ENCODE peak calls at places on chromosome 9, in five cellular contexts. Q is K562, I is IMR-90, R is SK-N-SH, A is GM12878. O is an unnamed sample.

GRCh38 chr9:134357631-134358025 is 31.4 kb downstream of the RXRA start:
- DNase-seq in A (no peak), R (no peak), I (no peak), Q (no peak), O (no peak)

GRCh38 chr9:124202447-124202971 is 55.2 kb upstream of the NEK6 start:
- DNase-seq in I (peak; percentile 16), Q (peak; percentile 88), A (peak; percentile 98), R (no peak), O (no peak)

GRCh38 chr9:106916491-106917235 is 53.7 kb downstream of the ZNF462 start:
- DNase-seq in Q (no peak), I (peak; percentile 92), A (no peak), R (no peak), O (peak; percentile 23)

GRCh38 chr9:112245126-112245525 is 70.0 kb upstream of the SUSD1 start:
- DNase-seq in R (no peak), Q (no peak), A (no peak), I (no peak), O (no peak)

GRCh38 chr9:68416891-68417570 is 60.6 kb downstream of the PGM5 start:
- DNase-seq in Q (peak; percentile 6), R (no peak), I (no peak), A (no peak), O (no peak)

GRCh38 chr9:72982161-72982799 is 29.4 kb upstream of the ALDH1A1 start:
- DNase-seq in I (no peak), R (no peak), Q (no peak), A (no peak), O (no peak)

GRCh38 chr9:105921057-105921721 is 226.8 kb downstream of the TMEM38B start:
- DNase-seq in A (no peak), I (no peak), Q (no peak), R (no peak), O (no peak)

GRCh38 chr9:1513105-1513504 is 462.9 kb downstream of the DMRT2 start:
- DNase-seq in Q (no peak), I (no peak), A (no peak), R (no peak), O (no peak)

GRCh38 chr9:19114680-19115270 is 12.1 kb upstream of the HAUS6 start:
- DNase-seq in A (no peak), Q (no peak), I (peak; percentile 68), R (no peak), O (no peak)

GRCh38 chr9:9498147-9498546 is 1114.7 kb downstream of the PTPRD start:
- DNase-seq in Q (no peak), I (no peak), R (no peak), A (no peak), O (no peak)

GRCh38 chr9:35748858-35749514 is at the start of the genes GBA2 and RGP1:
- DNase-seq in Q (peak; percentile 88), A (no peak), I (peak; percentile 43), R (peak; percentile 94), O (peak; percentile 77)

GRCh38 chr9:99699386-99699785 is 122.3 kb upstream of the NR4A3 start:
- DNase-seq in R (no peak), A (no peak), Q (no peak), I (no peak), O (no peak)

GRCh38 chr9:78267889-78268288 is 29.0 kb upstream of the PSAT1 start:
- DNase-seq in A (no peak), I (no peak), Q (no peak), R (no peak), O (no peak)

GRCh38 chr9:114163517-114163924 is 8.2 kb downstream of the COL27A1 start:
- DNase-seq in R (peak; percentile 70), I (peak; percentile 60), Q (no peak), A (no peak), O (peak; percentile 45)

GRCh38 chr9:130104413-130105193 is 50.9 kb downstream of the GPR107 start:
- DNase-seq in A (no peak), I (no peak), Q (no peak), R (no peak), O (no peak)

GRCh38 chr9:124412228-124412575 is 3.0 kb downstream of the PSMB7 start:
- DNase-seq in Q (no peak), A (no peak), I (no peak), R (no peak), O (no peak)

GRCh38 chr9:135137398-135137832 is 49.9 kb downstream of the OLFM1 start:
- DNase-seq in I (no peak), Q (peak; percentile 17), A (no peak), R (peak; percentile 58), O (no peak)

GRCh38 chr9:111533099-111533785 is 8.3 kb downstream of the ZNF483 start:
- DNase-seq in R (no peak), A (no peak), I (peak; percentile 40), Q (no peak), O (no peak)

GRCh38 chr9:12554636-12555035 is 138.5 kb upstream of the TYRP1 start:
- DNase-seq in I (peak; percentile 1), Q (no peak), R (peak; percentile 6), A (no peak), O (peak; percentile 5)

GRCh38 chr9:112044183-112044582 is 130.9 kb downstream of the SUSD1 start:
- DNase-seq in R (no peak), Q (no peak), I (peak; percentile 58), A (no peak), O (no peak)

GRCh38 chr9:89935115-89935514 is 330.3 kb downstream of the GADD45G start:
- DNase-seq in A (no peak), R (no peak), I (no peak), Q (no peak), O (no peak)
- TF ChIP-seq MXI1 in A (no peak), R (no peak), I (no peak), Q (no peak), O (no peak)

DNA sequence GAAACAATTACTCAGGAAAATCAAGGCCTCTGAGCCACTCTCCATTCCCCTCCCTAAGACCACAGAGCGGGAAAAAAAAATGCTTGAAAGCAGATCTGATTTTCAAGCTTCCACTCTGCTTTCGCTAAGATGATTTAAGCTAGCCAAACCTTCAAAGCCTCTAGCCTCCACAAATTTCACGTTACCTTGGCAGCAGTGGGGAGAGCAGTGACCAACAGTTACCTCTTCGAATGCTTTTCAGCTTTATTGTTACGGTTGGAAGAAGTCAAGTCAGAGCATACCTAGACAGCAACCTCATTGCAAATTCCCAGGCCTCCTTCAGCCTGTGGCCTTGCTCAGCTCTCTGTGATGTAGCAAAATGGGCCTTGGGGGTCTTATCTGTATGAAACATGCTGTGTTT is 89.6 kb downstream of the FRMD3 start:
- DNase-seq in I (no peak), A (no peak), R (no peak), Q (no peak), O (no peak)
- TF ChIP-seq MXI1 in I (no peak), A (no peak), R (no peak), Q (no peak), O (no peak)

DNA sequence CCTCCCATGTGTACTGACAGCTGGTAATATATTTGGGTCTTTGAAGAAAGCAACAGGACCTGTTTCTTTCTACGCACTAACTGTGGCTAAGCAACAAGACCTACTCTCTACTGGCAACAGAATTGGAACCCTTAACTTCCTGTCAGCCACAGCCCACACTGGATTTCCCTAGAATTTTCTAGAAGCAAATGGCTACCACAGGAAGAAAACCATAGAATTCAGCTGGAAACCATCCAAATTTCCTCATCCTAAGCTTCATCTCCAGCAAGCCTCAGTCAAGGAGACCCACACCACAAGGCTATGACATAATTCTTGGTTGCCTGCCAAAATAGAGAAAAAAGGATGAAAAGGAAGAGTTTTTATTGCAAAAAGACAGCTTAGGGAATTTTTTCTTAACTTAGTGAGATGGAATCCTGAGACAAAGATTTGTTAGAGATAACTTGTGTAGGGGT is 171.8 kb upstream of the TNC start:
- DNase-seq in Q (no peak), R (no peak), A (no peak), I (peak; percentile 83), O (no peak)
- TF ChIP-seq MXI1 in Q (no peak), R (no peak), A (no peak), I (no peak), O (no peak)

GRCh38 chr9:23824241-23825142 is 1.5 kb downstream of the ELAVL2 start:
- DNase-seq in A (no peak), I (no peak), Q (no peak), R (peak; percentile 52), O (no peak)

GRCh38 chr9:23825700-23826099 is 340 bp downstream of the ELAVL2 start:
- DNase-seq in I (no peak), Q (no peak), R (peak; percentile 10), A (no peak), O (no peak)

GRCh38 chr9:23825143-23825531 is 903 bp downstream of the ELAVL2 start:
- DNase-seq in Q (no peak), R (peak; percentile 67), A (no peak), I (no peak), O (no peak)

GRCh38 chr9:23822331-23823169 is 3.5 kb downstream of the ELAVL2 start:
- DNase-seq in R (peak; percentile 17), I (no peak), A (no peak), Q (no peak), O (no peak)

DNA sequence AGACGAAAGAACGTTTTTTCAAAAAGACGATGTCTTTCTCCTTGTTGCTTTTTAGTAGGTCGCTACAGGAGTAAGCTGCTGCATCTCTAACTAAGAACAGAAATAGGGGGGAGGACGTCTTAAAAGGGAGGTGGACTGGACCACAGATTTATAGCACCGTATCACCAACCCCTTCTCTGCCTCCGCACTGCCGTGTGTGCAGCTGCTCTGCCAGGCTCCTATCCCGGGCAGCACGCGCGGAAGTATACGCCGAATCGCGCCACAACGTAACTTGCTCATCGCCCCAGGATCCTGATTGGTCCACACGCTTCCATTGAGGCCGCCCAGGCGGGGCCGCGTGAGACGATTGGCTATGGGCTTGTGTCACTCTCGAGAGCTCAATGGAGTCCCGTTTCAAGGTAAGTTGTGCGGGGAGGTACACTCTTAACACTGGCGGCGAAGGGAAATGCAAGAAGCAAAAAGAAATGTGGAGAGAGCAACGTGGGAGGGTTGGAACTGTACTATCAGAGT is at the start of gene ELAVL2:
- DNase-seq in Q (no peak), I (peak; percentile 81), R (peak; percentile 88), A (peak; percentile 26), O (no peak)
- TF ChIP-seq MXI1 in Q (no peak), I (no peak), R (peak; percentile 88), A (no peak), O (no peak)

DNA sequence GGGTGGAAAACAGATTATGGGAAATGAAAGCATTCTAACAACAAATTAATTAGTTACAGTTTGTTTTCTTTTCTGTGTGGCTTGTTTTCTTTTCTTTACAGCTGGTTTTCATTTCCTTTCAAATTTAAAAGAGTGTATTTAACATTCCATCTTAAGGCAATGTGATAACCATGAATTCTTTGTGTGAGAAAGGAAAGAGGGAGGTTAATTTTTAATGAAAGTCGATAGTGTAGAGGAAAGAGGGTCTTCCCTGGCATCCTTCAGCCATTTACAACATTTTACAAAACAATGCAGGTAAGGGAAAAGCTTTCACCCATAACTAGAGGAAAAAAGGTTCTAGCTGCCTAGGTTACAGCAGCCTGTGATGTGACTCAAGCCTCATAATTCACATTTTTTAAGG is 43.9 kb upstream of the IL33 start:
- DNase-seq in I (no peak), R (no peak), Q (no peak), A (no peak), O (no peak)
- TF ChIP-seq MXI1 in I (no peak), R (no peak), Q (no peak), A (no peak), O (no peak)

DNA sequence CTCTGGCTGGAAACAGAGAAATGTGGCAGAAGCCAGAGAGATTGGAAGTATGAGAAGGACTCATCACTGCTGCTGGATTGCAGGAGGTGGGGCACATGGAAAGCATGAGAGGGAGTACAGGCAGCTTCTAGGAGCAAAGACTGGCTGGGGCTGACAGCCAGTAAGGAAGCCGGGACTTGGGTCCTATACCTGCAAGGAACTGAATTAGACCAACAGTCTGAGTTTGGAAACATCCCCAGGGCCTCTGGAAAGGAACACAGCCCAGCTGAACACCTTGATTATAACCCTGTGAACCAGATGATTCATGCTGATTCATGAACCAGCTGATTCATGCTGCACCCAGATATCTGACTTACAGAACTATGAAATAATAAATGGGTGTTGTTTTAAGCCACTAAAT is 93.4 kb downstream of the OSTF1 start:
- DNase-seq in R (no peak), A (no peak), Q (peak; percentile 18), I (peak; percentile 66), O (no peak)
- TF ChIP-seq MXI1 in R (no peak), A (no peak), Q (no peak), I (no peak), O (no peak)